ENCODE peak calls at places on chromosomes 13 and 19, in six cellular contexts. One of them, this sample, is unnamed.

GRCh38 chr19:6711605-6712004 is 8.8 kb downstream of the C3 start:
- DNase-seq in GM12891: no peak
- DNase-seq in GM12878: no peak
- DNase-seq in K562: no peak
- DNase-seq in H1: no peak
- DNase-seq in HepG2: no peak
- DNase-seq in this sample: no peak

GRCh38 chr19:5436101-5436947 is 18.9 kb upstream of the ZNRF4 start:
- DNase-seq in GM12891: no peak
- DNase-seq in GM12878: no peak
- DNase-seq in K562: peak; percentile 99
- DNase-seq in H1: peak; percentile 68
- DNase-seq in HepG2: no peak
- DNase-seq in this sample: no peak

GRCh38 chr13:57438072-57438471 is 193.5 kb upstream of the PCDH17 start:
- DNase-seq in GM12891: no peak
- DNase-seq in GM12878: no peak
- DNase-seq in K562: no peak
- DNase-seq in H1: no peak
- DNase-seq in HepG2: no peak
- DNase-seq in this sample: no peak

GRCh38 chr19:16702123-16702522 is 17.5 kb upstream of the NWD1 start:
- DNase-seq in GM12891: no peak
- DNase-seq in GM12878: no peak
- DNase-seq in K562: no peak
- DNase-seq in H1: no peak
- DNase-seq in HepG2: peak; percentile 10
- DNase-seq in this sample: no peak

GRCh38 chr13:29551214-29551613 is 44.3 kb downstream of the SLC7A1 start:
- DNase-seq in GM12891: no peak
- DNase-seq in GM12878: no peak
- DNase-seq in K562: no peak
- DNase-seq in H1: no peak
- DNase-seq in HepG2: no peak
- DNase-seq in this sample: no peak

GRCh38 chr13:21014666-21015170 is 46.7 kb downstream of the LATS2 start:
- DNase-seq in GM12891: no peak
- DNase-seq in GM12878: no peak
- DNase-seq in K562: no peak
- DNase-seq in H1: no peak
- DNase-seq in HepG2: peak; percentile 79
- DNase-seq in this sample: no peak

GRCh38 chr13:102401305-102401704 is 543 bp downstream of the FGF14 start:
- DNase-seq in GM12891: no peak
- DNase-seq in GM12878: no peak
- DNase-seq in K562: no peak
- DNase-seq in H1: no peak
- DNase-seq in HepG2: no peak
- DNase-seq in this sample: no peak

GRCh38 chr13:113763254-113763653 is 4.2 kb downstream of the TMEM255B start:
- DNase-seq in GM12891: no peak
- DNase-seq in GM12878: no peak
- DNase-seq in K562: no peak
- DNase-seq in H1: no peak
- DNase-seq in HepG2: no peak
- DNase-seq in this sample: no peak

GRCh38 chr13:46728777-46729176 is 68.2 kb downstream of the ESD start:
- DNase-seq in GM12891: no peak
- DNase-seq in GM12878: no peak
- DNase-seq in K562: peak; percentile 29
- DNase-seq in H1: no peak
- DNase-seq in HepG2: peak; percentile 21
- DNase-seq in this sample: no peak

GRCh38 chr19:44776402-44777096 is 1.1 kb upstream of the CBLC start:
- DNase-seq in GM12891: no peak
- DNase-seq in GM12878: no peak
- DNase-seq in K562: no peak
- DNase-seq in H1: no peak
- DNase-seq in HepG2: no peak
- DNase-seq in this sample: no peak

GRCh38 chr19:14325134-14325533 is 56.1 kb upstream of the ADGRE5 start:
- DNase-seq in GM12891: no peak
- DNase-seq in GM12878: no peak
- DNase-seq in K562: no peak
- DNase-seq in H1: no peak
- DNase-seq in HepG2: no peak
- DNase-seq in this sample: no peak

GRCh38 chr13:50844181-50844875 is 836 bp upstream of the DLEU7 start:
- DNase-seq in GM12891: no peak
- DNase-seq in GM12878: no peak
- DNase-seq in K562: no peak
- DNase-seq in H1: no peak
- DNase-seq in HepG2: no peak
- DNase-seq in this sample: no peak

GRCh38 chr13:27053902-27054595 is 117.6 kb downstream of the USP12 start:
- DNase-seq in GM12891: no peak
- DNase-seq in GM12878: no peak
- DNase-seq in K562: no peak
- DNase-seq in H1: no peak
- DNase-seq in HepG2: no peak
- DNase-seq in this sample: no peak

GRCh38 chr13:101706651-101707050 is 254.2 kb downstream of the ITGBL1 start:
- DNase-seq in GM12891: no peak
- DNase-seq in GM12878: no peak
- DNase-seq in K562: no peak
- DNase-seq in H1: no peak
- DNase-seq in HepG2: peak; percentile 4
- DNase-seq in this sample: no peak

GRCh38 chr19:49335071-49335783 is at the start of gene CD37:
- DNase-seq in GM12891: peak; percentile 58
- DNase-seq in GM12878: no peak
- DNase-seq in K562: peak; percentile 40
- DNase-seq in H1: no peak
- DNase-seq in HepG2: no peak
- DNase-seq in this sample: peak; percentile 59

GRCh38 chr19:55472463-55472862 is 4.0 kb upstream of the ZNF628 start:
- DNase-seq in GM12891: no peak
- DNase-seq in GM12878: no peak
- DNase-seq in K562: no peak
- DNase-seq in H1: no peak
- DNase-seq in HepG2: peak; percentile 55
- DNase-seq in this sample: no peak

GRCh38 chr13:42990147-42990990 is 1.7 kb downstream of the EPSTI1 start:
- DNase-seq in GM12891: no peak
- DNase-seq in GM12878: no peak
- DNase-seq in K562: no peak
- DNase-seq in H1: no peak
- DNase-seq in HepG2: no peak
- DNase-seq in this sample: no peak

GRCh38 chr13:114148521-114148855 is 16.1 kb upstream of the RASA3 start:
- DNase-seq in GM12891: peak; percentile 73
- DNase-seq in GM12878: peak; percentile 74
- DNase-seq in K562: no peak
- DNase-seq in H1: no peak
- DNase-seq in HepG2: no peak
- DNase-seq in this sample: no peak

GRCh38 chr19:43820098-43820860 is 6.8 kb upstream of the ZNF283 start:
- DNase-seq in GM12891: no peak
- DNase-seq in GM12878: no peak
- DNase-seq in K562: no peak
- DNase-seq in H1: peak; percentile 44
- DNase-seq in HepG2: no peak
- DNase-seq in this sample: no peak

GRCh38 chr19:29211562-29212416 is 1.2 kb downstream of the UQCRFS1 start:
- DNase-seq in GM12891: no peak
- DNase-seq in GM12878: no peak
- DNase-seq in K562: peak; percentile 18
- DNase-seq in H1: no peak
- DNase-seq in HepG2: peak; percentile 7
- DNase-seq in this sample: no peak

GRCh38 chr19:49114630-49115363 is 627 bp downstream of the LIN7B start:
- DNase-seq in GM12891: no peak
- DNase-seq in GM12878: no peak
- DNase-seq in K562: peak; percentile 50
- DNase-seq in H1: no peak
- DNase-seq in HepG2: peak; percentile 46
- DNase-seq in this sample: no peak

GRCh38 chr19:42028304-42029216 is 34.5 kb upstream of the ATP1A3 start:
- DNase-seq in GM12891: no peak
- DNase-seq in GM12878: no peak
- DNase-seq in K562: peak; percentile 80
- DNase-seq in H1: peak; percentile 44
- DNase-seq in HepG2: no peak
- DNase-seq in this sample: no peak

GRCh38 chr13:89568276-89568675 is 1779.2 kb upstream of the MIR17HG start:
- DNase-seq in GM12891: no peak
- DNase-seq in GM12878: no peak
- DNase-seq in K562: no peak
- DNase-seq in H1: no peak
- DNase-seq in HepG2: no peak
- DNase-seq in this sample: no peak

GRCh38 chr13:26707122-26708006 is 53.2 kb downstream of the GPR12 start:
- DNase-seq in GM12891: peak; percentile 30
- DNase-seq in GM12878: no peak
- DNase-seq in K562: peak; percentile 15
- DNase-seq in H1: peak; percentile 41
- DNase-seq in HepG2: peak; percentile 50
- DNase-seq in this sample: no peak

GRCh38 chr13:99258946-99259345 is 767 bp upstream of the GPR18 start:
- DNase-seq in GM12891: no peak
- DNase-seq in GM12878: no peak
- DNase-seq in K562: no peak
- DNase-seq in H1: no peak
- DNase-seq in HepG2: no peak
- DNase-seq in this sample: no peak

GRCh38 chr13:68439821-68440220 is 1209.7 kb upstream of the PCDH9 start:
- DNase-seq in GM12891: no peak
- DNase-seq in GM12878: no peak
- DNase-seq in K562: no peak
- DNase-seq in H1: no peak
- DNase-seq in HepG2: no peak
- DNase-seq in this sample: no peak

GRCh38 chr19:40872209-40872608 is 9.8 kb downstream of the CYP2A7 start:
- DNase-seq in GM12891: no peak
- DNase-seq in GM12878: no peak
- DNase-seq in K562: no peak
- DNase-seq in H1: no peak
- DNase-seq in HepG2: no peak
- DNase-seq in this sample: no peak

GRCh38 chr13:46288570-46289259 is 77.0 kb downstream of the LRRC63 start:
- DNase-seq in GM12891: no peak
- DNase-seq in GM12878: peak; percentile 19
- DNase-seq in K562: peak; percentile 39
- DNase-seq in H1: no peak
- DNase-seq in HepG2: peak; percentile 27
- DNase-seq in this sample: peak; percentile 17

DNA sequence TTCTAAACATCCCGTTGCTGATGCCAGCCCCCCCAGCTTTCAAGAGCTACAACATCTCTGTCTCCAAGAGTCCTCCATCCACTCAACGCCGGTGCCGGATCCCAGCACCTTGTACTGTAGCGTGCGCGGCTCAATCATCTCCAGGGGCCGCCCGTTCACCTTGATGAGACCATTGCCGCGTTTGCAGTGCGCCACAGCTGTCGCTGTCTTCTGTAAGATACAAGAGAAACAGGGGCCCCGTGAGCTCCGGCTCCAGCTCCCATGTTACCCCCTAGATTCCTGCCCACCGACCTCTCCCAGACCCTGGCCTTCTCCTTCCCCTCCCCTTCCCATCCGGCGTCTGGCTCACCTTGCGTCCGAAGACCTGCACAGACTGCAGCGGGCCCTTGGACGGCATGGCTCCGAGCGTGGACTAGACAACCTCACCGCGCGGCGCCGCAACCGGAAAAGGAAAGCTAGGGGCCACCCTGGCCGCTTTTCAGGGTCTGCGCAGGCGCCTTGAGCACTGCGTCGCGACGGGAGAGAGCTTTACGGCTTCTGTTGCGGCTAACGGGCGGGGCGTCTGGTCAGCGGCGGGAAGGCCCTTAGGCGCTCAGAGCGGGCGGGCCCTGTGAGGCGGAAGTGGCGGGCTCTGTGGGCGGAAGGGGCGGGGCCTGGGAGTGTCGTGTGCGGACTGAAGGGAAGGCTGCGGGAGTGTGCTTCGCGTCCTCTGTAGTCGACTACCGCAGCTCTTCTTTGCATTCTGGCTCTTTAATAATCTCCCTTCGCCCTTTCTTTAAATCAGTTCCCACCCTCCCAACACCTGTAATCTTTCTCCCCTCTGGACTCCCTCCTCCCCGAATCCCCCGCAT is at the start of gene RPS16:
- DNase-seq in GM12891: peak; percentile 88
- DNase-seq in GM12878: peak; percentile 88
- DNase-seq in K562: peak; percentile 95
- DNase-seq in H1: peak; percentile 95
- DNase-seq in HepG2: peak; percentile 94
- DNase-seq in this sample: peak; percentile 88
- TF ChIP-seq POLR2A in GM12891: peak; percentile 99
- TF ChIP-seq POLR2A in GM12878: peak; percentile 100
- TF ChIP-seq POLR2A in K562: peak; percentile 99
- TF ChIP-seq POLR2A in H1: peak; percentile 98
- TF ChIP-seq POLR2A in HepG2: peak; percentile 98
- TF ChIP-seq POLR2A in this sample: peak; percentile 100

DNA sequence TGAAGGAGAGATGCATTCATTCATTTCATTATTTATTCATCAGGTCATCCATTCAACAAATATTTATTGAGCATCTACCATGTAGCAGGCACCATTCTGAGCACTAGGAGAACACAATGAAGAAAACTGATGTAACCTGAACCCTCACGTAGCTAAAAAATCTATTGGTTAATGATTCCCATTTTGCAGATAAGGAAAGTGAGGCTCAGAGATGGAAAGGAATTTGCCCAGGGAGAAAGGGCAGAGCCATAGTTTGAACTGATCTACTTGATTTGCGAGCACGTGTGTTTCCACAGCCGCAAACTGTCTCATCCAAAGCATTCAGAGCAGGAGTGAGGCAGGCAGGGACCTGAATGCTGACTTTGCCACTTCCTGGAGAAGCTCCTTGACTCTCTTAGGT is 2.7 kb downstream of the KLK8 start:
- DNase-seq in GM12891: no peak
- DNase-seq in GM12878: no peak
- DNase-seq in K562: no peak
- DNase-seq in H1: no peak
- DNase-seq in HepG2: no peak
- DNase-seq in this sample: no peak
- TF ChIP-seq POLR2AphosphoS5 in GM12891: no peak
- TF ChIP-seq POLR2AphosphoS5 in GM12878: no peak
- TF ChIP-seq POLR2AphosphoS5 in K562: no peak
- TF ChIP-seq POLR2AphosphoS5 in H1: no peak
- TF ChIP-seq POLR2AphosphoS5 in HepG2: no peak
- TF ChIP-seq POLR2AphosphoS5 in this sample: no peak

GRCh38 chr13:86608739-86609138 is 809.5 kb upstream of the SLITRK6 start:
- DNase-seq in GM12891: no peak
- DNase-seq in GM12878: no peak
- DNase-seq in K562: no peak
- DNase-seq in H1: no peak
- DNase-seq in HepG2: no peak
- DNase-seq in this sample: no peak
- TF ChIP-seq TAF1 in GM12891: no peak
- TF ChIP-seq TAF1 in GM12878: no peak
- TF ChIP-seq TAF1 in K562: no peak
- TF ChIP-seq TAF1 in H1: no peak
- TF ChIP-seq TAF1 in HepG2: no peak
- TF ChIP-seq TAF1 in this sample: no peak

GRCh38 chr19:12806242-12807131 is at the start of gene RNASEH2A:
- DNase-seq in GM12891: peak; percentile 98
- DNase-seq in GM12878: no peak
- DNase-seq in K562: peak; percentile 88
- DNase-seq in H1: no peak
- DNase-seq in HepG2: peak; percentile 70
- DNase-seq in this sample: peak; percentile 98
- TF ChIP-seq POLR2A in GM12891: peak; percentile 67
- TF ChIP-seq POLR2A in GM12878: peak; percentile 91
- TF ChIP-seq POLR2A in K562: peak; percentile 86
- TF ChIP-seq POLR2A in H1: no peak
- TF ChIP-seq POLR2A in HepG2: peak; percentile 67
- TF ChIP-seq POLR2A in this sample: peak; percentile 83

This sample was measured in GM12892.